ENCODE peak calls at places on chromosomes 6 and 20, in six cellular contexts. D is mesenchymal stem cell, Q is IMR-90, S is neuronal stem cell, P is H1, N is H9. X is an unnamed sample.
A peak's percentile ranks its signal among the peaks of the same experiment; 100 is the strongest.

GRCh38 chr6:36999467-37000125 is 5.9 kb upstream of the FGD2 start:
- DNase-seq in D (no peak), Q (no peak), S (no peak), P (no peak), N (no peak), X (no peak)

GRCh38 chr6:134470090-134470975 is 152.4 kb upstream of the SGK1 start:
- DNase-seq in D (no peak), Q (no peak), S (no peak), P (no peak), N (no peak), X (no peak)

GRCh38 chr20:8530022-8530421 is 398.0 kb downstream of the PLCB1 start:
- DNase-seq in D (no peak), Q (peak; percentile 23), S (no peak), P (no peak), N (no peak), X (no peak)

GRCh38 chr6:129555206-129555832 is 154.7 kb downstream of the ARHGAP18 start:
- DNase-seq in D (peak; percentile 8), Q (peak; percentile 89), S (no peak), P (no peak), N (no peak), X (no peak)

GRCh38 chr20:15033269-15033668 is 695.9 kb upstream of the FLRT3 start:
- DNase-seq in D (no peak), Q (no peak), S (no peak), P (no peak), N (no peak), X (no peak)

GRCh38 chr20:24701027-24701426 is 231.6 kb downstream of the SYNDIG1 start:
- DNase-seq in D (no peak), Q (no peak), S (no peak), P (peak; percentile 20), N (peak; percentile 10), X (no peak)

GRCh38 chr20:51127713-51128112 is 104.8 kb upstream of the KCNG1 start:
- DNase-seq in D (no peak), Q (no peak), S (no peak), P (no peak), N (peak; percentile 4), X (no peak)

GRCh38 chr6:52098649-52099184 is 11.3 kb upstream of the PKHD1 start:
- DNase-seq in D (no peak), Q (no peak), S (no peak), P (no peak), N (no peak), X (no peak)

GRCh38 chr6:7532232-7532631 is 9.2 kb upstream of the DSP start:
- DNase-seq in D (no peak), Q (no peak), S (no peak), P (no peak), N (no peak), X (peak; percentile 83)

GRCh38 chr6:11008821-11009220 is 35.3 kb downstream of the ELOVL2 start:
- DNase-seq in D (peak; percentile 74), Q (peak; percentile 84), S (no peak), P (no peak), N (no peak), X (no peak)

GRCh38 chr6:11007715-11008608 is 36.1 kb downstream of the ELOVL2 start:
- DNase-seq in D (peak; percentile 76), Q (peak; percentile 80), S (no peak), P (no peak), N (no peak), X (no peak)

GRCh38 chr6:11009353-11009752 is 34.8 kb downstream of the ELOVL2 start:
- DNase-seq in D (peak; percentile 76), Q (peak; percentile 61), S (no peak), P (no peak), N (no peak), X (peak; percentile 42)

GRCh38 chr6:11002176-11002575 is 41.9 kb downstream of the ELOVL2 start:
- DNase-seq in D (no peak), Q (no peak), S (no peak), P (no peak), N (no peak), X (no peak)

GRCh38 chr6:11006060-11006459 is 38.0 kb downstream of the ELOVL2 start:
- DNase-seq in D (peak; percentile 26), Q (peak; percentile 66), S (no peak), P (no peak), N (no peak), X (no peak)
- H2BK5ac ChIP-seq in D (no peak overlapping the region), Q (no peak overlapping the region), S (no peak overlapping the region), P (no peak overlapping the region), N (no peak overlapping the region), X (no peak overlapping the region)

DNA sequence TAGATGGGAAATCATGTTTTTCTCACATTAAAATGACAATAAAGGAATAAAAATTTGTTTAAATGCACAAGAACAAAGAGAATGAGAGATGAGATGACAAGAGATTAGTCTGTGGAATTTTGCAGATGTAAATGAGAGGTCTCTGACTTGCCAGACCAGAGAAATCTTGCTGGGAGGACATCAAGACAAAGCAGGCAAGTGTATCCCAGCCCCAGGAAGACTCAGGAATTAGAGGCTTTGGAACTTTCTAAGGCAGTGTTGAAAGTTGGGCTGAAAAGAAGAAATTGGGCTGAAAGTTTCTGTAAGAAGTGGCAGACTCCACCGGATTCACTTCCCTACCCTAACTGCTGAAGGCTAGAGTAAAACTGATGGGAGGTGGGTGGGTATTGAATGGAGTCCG is 54.6 kb downstream of the AFDN start:
- DNase-seq in D (no peak), Q (no peak), S (no peak), P (no peak), N (no peak), X (no peak)
- H4K91ac ChIP-seq in D (no peak overlapping the region), Q (no peak overlapping the region), S (no peak overlapping the region), P (no peak overlapping the region), N (no peak overlapping the region), X (no peak overlapping the region)

DNA sequence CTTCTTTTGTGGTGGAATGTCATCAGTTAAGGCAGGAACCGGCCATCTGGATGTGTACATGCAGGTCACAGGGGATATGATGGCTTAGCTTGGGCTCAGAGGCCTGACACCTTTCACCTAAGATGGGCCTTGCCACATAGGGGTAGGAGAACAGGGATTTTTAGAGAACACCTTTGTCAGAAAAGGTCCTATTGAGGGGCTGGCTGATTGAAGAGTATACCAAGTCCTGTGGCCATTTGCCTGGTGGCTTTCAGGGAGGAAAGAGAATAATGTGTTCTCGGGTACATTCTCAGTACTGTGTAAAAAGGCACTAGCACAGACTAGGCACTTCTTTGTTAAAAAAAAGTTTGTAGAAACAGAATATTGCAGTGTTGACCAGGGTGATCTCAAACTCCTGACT is 26.4 kb downstream of the GMPR start:
- DNase-seq in D (no peak), Q (no peak), S (no peak), P (no peak), N (no peak), X (peak; percentile 25)
- H2BK5ac ChIP-seq in D (no peak overlapping the region), Q (no peak overlapping the region), S (no peak overlapping the region), P (peak overlapping the region; percentile 52), N (no peak overlapping the region), X (no peak overlapping the region)

DNA sequence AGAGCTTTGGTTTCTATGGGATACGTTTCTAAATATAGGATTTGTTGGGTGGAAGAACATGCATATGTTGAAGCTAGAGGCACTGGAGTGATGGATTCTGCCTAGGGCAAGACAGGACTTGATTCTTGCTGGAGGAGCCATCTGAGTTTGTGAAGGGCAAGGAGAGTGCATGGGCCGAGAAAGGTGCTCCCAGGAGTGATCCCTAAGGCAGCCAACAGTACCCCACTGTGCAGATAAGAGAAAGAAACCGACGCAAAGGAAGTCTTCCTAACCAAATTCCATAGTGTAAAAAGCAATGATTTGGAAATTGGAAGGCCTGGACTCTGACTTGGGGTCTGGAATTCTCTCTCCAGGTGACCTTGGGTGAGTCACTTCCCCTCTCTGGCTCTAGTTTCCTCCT is 418.6 kb downstream of the PREX1 start:
- DNase-seq in D (no peak), Q (no peak), S (no peak), P (no peak), N (no peak), X (no peak)
- H4K91ac ChIP-seq in D (no peak overlapping the region), Q (no peak overlapping the region), S (no peak overlapping the region), P (no peak overlapping the region), N (no peak overlapping the region), X (no peak overlapping the region)

X was measured in trophoblast cell.